ENCODE peak calls at places on chromosomes 2 and 18, in six cellular contexts. B, E, D, F, L and M are unnamed samples.

GRCh38 chr2:237440819-237441281 is 26.9 kb upstream of the COL6A3 start:
- DNase-seq in B (no peak), E (no peak), D (no peak), F (no peak), L (no peak), M (no peak)

GRCh38 chr2:128314348-128315121 is 4.1 kb downstream of the HS6ST1 start:
- DNase-seq in B (no peak), E (no peak), D (no peak), F (no peak), L (no peak), M (no peak)

GRCh38 chr18:78860117-78860516 is 119.5 kb upstream of the SALL3 start:
- DNase-seq in B (no peak), E (no peak), D (no peak), F (no peak), L (no peak), M (no peak)

GRCh38 chr18:63683152-63683551 is 19.6 kb upstream of the SERPINB11 start:
- DNase-seq in B (peak; percentile 80), E (peak; percentile 71), D (no peak), F (no peak), L (no peak), M (no peak)

GRCh38 chr18:32301976-32302743 is 112.3 kb downstream of the MEP1B start:
- DNase-seq in B (peak; percentile 94), E (no peak), D (no peak), F (no peak), L (no peak), M (no peak)

GRCh38 chr2:38557217-38557616 is 45.5 kb downstream of the HNRNPLL start:
- DNase-seq in B (no peak), E (no peak), D (no peak), F (no peak), L (no peak), M (no peak)

GRCh38 chr2:187271825-187272224 is 176.2 kb downstream of the CALCRL start:
- DNase-seq in B (no peak), E (no peak), D (no peak), F (no peak), L (no peak), M (no peak)

GRCh38 chr2:235614176-235614860 is 120.5 kb downstream of the AGAP1 start:
- DNase-seq in B (peak; percentile 37), E (no peak), D (no peak), F (no peak), L (no peak), M (no peak)

GRCh38 chr2:220887271-220887870 is 684.7 kb downstream of the EPHA4 start:
- DNase-seq in B (peak; percentile 81), E (no peak), D (no peak), F (no peak), L (no peak), M (no peak)

GRCh38 chr2:231308219-231308618 is 87.3 kb upstream of the B3GNT7 start:
- DNase-seq in B (no peak), E (no peak), D (no peak), F (no peak), L (no peak), M (no peak)

GRCh38 chr2:226994775-226995174 is 158.9 kb downstream of the RHBDD1 start:
- DNase-seq in B (no peak), E (no peak), D (peak; percentile 29), F (no peak), L (no peak), M (no peak)

GRCh38 chr2:152336103-152336853 is 1.3 kb downstream of the FMNL2 start:
- DNase-seq in B (peak; percentile 56), E (peak; percentile 57), D (no peak), F (no peak), L (no peak), M (peak; percentile 81)

GRCh38 chr2:47300081-47300480 is 102.9 kb upstream of the MSH2 start:
- DNase-seq in B (no peak), E (no peak), D (no peak), F (no peak), L (no peak), M (no peak)

GRCh38 chr2:239908308-239908707 is 116.8 kb downstream of the NDUFA10 start:
- DNase-seq in B (no peak), E (no peak), D (no peak), F (no peak), L (no peak), M (no peak)

GRCh38 chr2:172484706-172485105 is 57.3 kb downstream of the ITGA6 start:
- DNase-seq in B (no peak), E (no peak), D (no peak), F (no peak), L (no peak), M (no peak)
- H3K27ac ChIP-seq in B (no peak overlapping the region), E (no peak overlapping the region), D (no peak overlapping the region), F (no peak overlapping the region), L (no peak overlapping the region), M (no peak overlapping the region)

GRCh38 chr2:11977766-11978524 is 231.5 kb downstream of the LPIN1 start:
- DNase-seq in B (no peak), E (no peak), D (peak; percentile 29), F (no peak), L (no peak), M (no peak)
- H3K9me3 ChIP-seq in B (no peaks in the 10 kb centered on the region), E (no peaks in the 10 kb centered on the region), D (peaks cover 27% of the 10 kb centered on the region), F (peaks cover 14% of the 10 kb centered on the region), L (peaks cover 5% of the 10 kb centered on the region), M (peaks cover 4% of the 10 kb centered on the region)

GRCh38 chr2:222291485-222291841 is 7.3 kb downstream of the PAX3 start:
- DNase-seq in B (no peak), E (no peak), D (no peak), F (no peak), L (no peak), M (no peak)
- H3K4me3 ChIP-seq in B (no peak overlapping the region), E (peak overlapping the region; percentile 48), D (no peak overlapping the region), F (no peak overlapping the region), L (no peak overlapping the region), M (no peak overlapping the region)

DNA sequence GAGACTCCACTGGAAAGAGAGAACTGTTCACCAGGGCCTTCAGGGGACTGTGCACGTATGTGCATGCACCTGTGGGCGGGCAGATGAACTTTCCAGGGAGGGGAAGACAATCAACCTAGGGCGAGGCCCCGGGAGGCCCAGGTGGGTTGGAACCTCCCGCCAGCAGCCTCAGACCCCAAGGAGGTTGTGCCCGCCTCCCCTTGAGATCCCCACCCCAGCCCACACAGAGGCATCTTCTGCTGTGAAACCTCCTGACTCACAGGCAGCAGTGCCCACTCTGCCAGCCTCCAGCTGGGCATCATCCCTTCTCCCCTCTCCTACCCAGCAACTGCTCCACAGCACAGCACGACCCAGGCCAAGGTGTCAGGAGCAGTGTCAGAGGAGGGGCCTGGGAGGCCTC is 54.4 kb downstream of the FAM178B start:
- DNase-seq in B (no peak), E (no peak), D (no peak), F (no peak), L (no peak), M (no peak)
- H3K27ac ChIP-seq in B (no peak overlapping the region), E (no peak overlapping the region), D (no peak overlapping the region), F (no peak overlapping the region), L (no peak overlapping the region), M (no peak overlapping the region)